ENCODE peak calls at places on chromosomes 4 and X, in seven cellular contexts. G is NB4, V is A549, Q is choroid plexus epithelial cell, D is MM.1S, O is Karpas-422, K is HL-60. M is an unnamed sample.

GRCh38 chr4:81600511-81601269 is 129.0 kb upstream of the RASGEF1B start:
- DNase-seq in O (no peak), V (no peak), Q (no peak), K (no peak), D (no peak), G (no peak), M (no peak)

GRCh38 chr4:155666701-155667537 is at the start of gene GUCY1A1:
- DNase-seq in D (peak), G (no peak), K (no peak), V (no peak), O (no peak), Q (peak), M (no peak)

GRCh38 chr4:12933760-12934221 is 550.3 kb downstream of the RAB28 start:
- DNase-seq in O (no peak), V (no peak), G (no peak), K (no peak), D (no peak), Q (no peak), M (no peak)

GRCh38 chr4:176824645-176825366 is 32.1 kb upstream of the VEGFC start:
- DNase-seq in G (no peak), K (no peak), Q (no peak), V (no peak), O (no peak), D (no peak), M (no peak)

GRCh38 chr4:7199771-7200441 is 7.6 kb downstream of the SORCS2 start:
- DNase-seq in D (no peak), O (no peak), Q (no peak), K (no peak), G (no peak), V (no peak), M (no peak)

GRCh38 chrX:149493567-149494562 is 11.2 kb downstream of the IDS start:
- DNase-seq in Q (no peak), G (peak), K (no peak), V (no peak), D (no peak), O (no peak), M (no peak)

GRCh38 chrX:20455001-20455400 is 188.3 kb upstream of the RPS6KA3 start:
- DNase-seq in D (no peak), Q (peak), G (no peak), O (no peak), K (no peak), V (no peak), M (no peak)

GRCh38 chr4:98510757-98511517 is 147.5 kb downstream of the TSPAN5 start:
- DNase-seq in Q (peak), K (peak), O (no peak), D (peak), V (no peak), G (peak), M (no peak)

GRCh38 chr4:137823007-137823406 is 290.7 kb upstream of the PCDH18 start:
- DNase-seq in Q (no peak), O (no peak), K (no peak), G (no peak), D (no peak), V (no peak), M (no peak)

GRCh38 chr4:148215202-148215601 is 227.0 kb downstream of the NR3C2 start:
- DNase-seq in D (no peak), Q (no peak), V (no peak), O (no peak), K (no peak), G (no peak), M (no peak)

GRCh38 chrX:151714367-151714766 is 1.5 kb upstream of the FATE1 start:
- DNase-seq in O (no peak), K (no peak), V (no peak), Q (no peak), G (no peak), D (no peak), M (no peak)

GRCh38 chr4:107825072-107825789 is 499 bp downstream of the SGMS2 start:
- DNase-seq in K (peak), Q (peak), D (no peak), O (no peak), G (no peak), V (peak), M (no peak)

GRCh38 chr4:78136109-78137081 is 79.3 kb downstream of the FRAS1 start:
- DNase-seq in G (no peak), D (no peak), K (no peak), O (no peak), V (no peak), Q (no peak), M (no peak)

GRCh38 chrX:9163153-9163790 is 129.3 kb upstream of the FAM9B start:
- DNase-seq in G (no peak), V (no peak), D (no peak), Q (peak), K (no peak), O (no peak), M (no peak)

GRCh38 chrX:40097101-40097491 is 662 bp downstream of the BCOR start:
- DNase-seq in K (no peak), Q (no peak), O (peak), V (peak), G (peak), D (no peak), M (no peak)

GRCh38 chr4:20840648-20841190 is 140.5 kb downstream of the PACRGL start:
- DNase-seq in O (no peak), D (no peak), Q (peak), K (no peak), G (no peak), V (no peak), M (no peak)

GRCh38 chrX:131778269-131779218 is 234.7 kb downstream of the OR13H1 start:
- DNase-seq in D (peak), G (no peak), Q (no peak), O (peak), V (peak), K (peak), M (no peak)

GRCh38 chr4:175453456-175453855 is 358.6 kb downstream of the GPM6A start:
- DNase-seq in O (no peak), V (no peak), K (no peak), D (no peak), G (no peak), Q (peak), M (no peak)

GRCh38 chrX:112819013-112819635 is 21.5 kb downstream of the AMOT start:
- DNase-seq in V (no peak), D (no peak), G (no peak), K (no peak), Q (peak), O (no peak), M (peak)

GRCh38 chr4:11543710-11544109 is 115.0 kb upstream of the HS3ST1 start:
- DNase-seq in D (no peak), V (no peak), Q (peak), K (no peak), G (peak), O (no peak), M (peak)

GRCh38 chr4:103934178-103934789 is 214.5 kb upstream of the TACR3 start:
- DNase-seq in K (peak), V (no peak), Q (peak), D (peak), G (peak), O (peak), M (no peak)

DNA sequence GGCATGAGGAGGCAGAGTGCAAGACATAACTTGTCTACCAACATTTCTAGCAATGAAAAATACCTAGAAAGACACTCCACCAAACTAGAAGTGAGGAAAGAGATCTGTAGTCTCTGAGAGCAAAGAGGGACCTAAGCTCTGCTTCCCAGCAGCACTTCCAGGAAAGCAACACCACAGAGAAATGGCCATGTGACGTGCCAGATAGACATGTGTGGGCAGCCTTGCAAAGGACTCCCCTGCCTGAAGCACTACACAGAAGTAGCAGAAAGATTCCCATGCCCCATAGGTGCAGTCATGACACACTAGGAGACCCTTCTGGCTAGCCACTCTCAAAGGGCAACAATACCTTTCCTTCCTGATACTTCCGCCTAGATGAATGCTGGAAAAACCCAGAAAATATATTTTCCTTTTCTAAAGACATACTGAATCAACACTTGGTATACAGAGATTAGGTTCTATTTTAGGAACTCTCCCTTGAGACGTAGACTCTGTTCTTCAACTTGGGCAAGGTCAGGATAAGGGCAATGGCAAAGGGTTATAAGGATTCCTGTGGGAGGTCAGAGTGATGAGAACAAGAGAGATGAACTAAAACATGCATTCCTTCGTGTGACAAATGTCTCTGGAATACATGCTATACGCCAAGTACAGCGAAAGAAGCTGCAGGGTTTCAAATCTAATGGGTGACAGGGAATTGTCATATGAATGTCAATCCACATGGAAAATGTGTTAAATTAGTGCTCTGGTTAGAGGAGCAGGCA is 187.5 kb upstream of the ETNPPL start:
- DNase-seq in D (no peak), O (no peak), G (no peak), K (no peak), V (no peak), Q (no peak), M (no peak)
- H3K4me3 ChIP-seq in D (no peak), O (no peak), G (no peak), K (no peak), V (no peak), Q (no peak), M (no peak)

GRCh38 chr4:100421356-100421978 is 96.4 kb downstream of the EMCN start:
- DNase-seq in V (peak), O (peak), G (peak), K (no peak), Q (peak), D (peak), M (no peak)
- H3K4me3 ChIP-seq in V (no peak), O (no peak), G (no peak), K (no peak), Q (peak), D (no peak), M (peak)

DNA sequence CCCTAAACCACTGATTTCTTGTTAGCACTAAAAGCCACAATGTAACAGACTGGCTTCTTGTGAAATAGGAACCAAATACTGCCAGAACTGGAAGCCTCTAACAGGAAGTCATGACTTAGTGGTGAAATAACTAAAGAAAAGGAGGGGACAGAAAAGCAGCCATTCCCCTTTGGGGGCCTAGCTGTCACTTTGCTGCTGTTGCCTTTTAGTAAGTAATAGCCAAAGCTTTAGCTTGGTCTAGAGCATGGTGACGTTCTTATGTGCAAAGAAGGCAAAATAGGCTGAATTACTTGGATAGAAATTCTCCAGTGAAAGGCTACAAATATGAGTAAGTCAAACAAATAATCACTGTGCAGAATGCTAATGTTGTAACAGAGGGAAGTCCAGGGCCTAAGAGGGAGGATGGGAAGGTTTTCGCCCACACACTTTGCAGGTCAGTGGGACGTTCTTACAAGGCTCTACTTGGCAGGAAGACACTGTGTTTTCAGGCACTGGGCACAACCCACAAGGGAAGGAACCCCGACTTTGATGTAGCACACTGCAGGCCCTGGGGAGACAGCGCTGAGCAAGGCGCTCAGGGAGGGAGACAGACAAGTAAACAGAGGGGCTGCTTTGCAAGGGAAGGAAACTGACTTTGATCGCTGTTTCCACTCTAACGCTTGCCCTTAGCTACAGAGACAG is 16.6 kb downstream of the GAB3 start:
- DNase-seq in K (peak), V (no peak), O (no peak), G (peak), D (no peak), Q (peak), M (no peak)
- H3K4me3 ChIP-seq in K (no peak), V (no peak), O (no peak), G (peak), D (no peak), Q (no peak), M (no peak)

GRCh38 chr4:100952590-100952989 is 394.7 kb downstream of the PPP3CA start:
- DNase-seq in Q (no peak), K (no peak), V (no peak), G (no peak), O (no peak), D (no peak), M (no peak)

GRCh38 chr4:100948911-100949310 is 398.4 kb downstream of the PPP3CA start:
- DNase-seq in G (no peak), V (no peak), D (no peak), O (no peak), K (no peak), Q (no peak), M (no peak)

GRCh38 chr4:100949350-100949935 is 397.9 kb downstream of the PPP3CA start:
- DNase-seq in K (no peak), D (no peak), O (no peak), G (no peak), Q (no peak), V (no peak), M (no peak)

GRCh38 chr4:100954048-100954447 is 393.3 kb downstream of the PPP3CA start:
- DNase-seq in K (no peak), V (no peak), O (no peak), G (no peak), Q (no peak), D (no peak), M (no peak)
- H3K4me3 ChIP-seq in K (no peak), V (no peak), O (no peak), G (no peak), Q (no peak), D (no peak), M (no peak)

GRCh38 chr4:76211769-76212168 is 1.9 kb downstream of the SCARB2 start:
- DNase-seq in K (no peak), G (no peak), V (no peak), D (no peak), Q (no peak), O (no peak), M (no peak)
- H3K4me3 ChIP-seq in K (no peak), G (no peak), V (no peak), D (peak), Q (peak), O (no peak), M (peak)

GRCh38 chrX:2680486-2681348 is 10.4 kb upstream of the CD99 start:
- DNase-seq in V (no peak), Q (no peak), O (no peak), G (no peak), D (no peak), K (no peak), M (no peak)

GRCh38 chrX:2676794-2677675 is 14.1 kb upstream of the CD99 start:
- DNase-seq in D (no peak), G (no peak), Q (no peak), V (no peak), K (no peak), O (no peak), M (peak)

GRCh38 chrX:2678583-2678982 is 12.5 kb upstream of the CD99 start:
- DNase-seq in D (no peak), V (no peak), Q (no peak), O (no peak), G (no peak), K (no peak), M (no peak)

GRCh38 chrX:2679534-2680485 is 11.3 kb upstream of the CD99 start:
- DNase-seq in K (no peak), D (no peak), O (no peak), G (no peak), V (no peak), Q (peak), M (no peak)

DNA sequence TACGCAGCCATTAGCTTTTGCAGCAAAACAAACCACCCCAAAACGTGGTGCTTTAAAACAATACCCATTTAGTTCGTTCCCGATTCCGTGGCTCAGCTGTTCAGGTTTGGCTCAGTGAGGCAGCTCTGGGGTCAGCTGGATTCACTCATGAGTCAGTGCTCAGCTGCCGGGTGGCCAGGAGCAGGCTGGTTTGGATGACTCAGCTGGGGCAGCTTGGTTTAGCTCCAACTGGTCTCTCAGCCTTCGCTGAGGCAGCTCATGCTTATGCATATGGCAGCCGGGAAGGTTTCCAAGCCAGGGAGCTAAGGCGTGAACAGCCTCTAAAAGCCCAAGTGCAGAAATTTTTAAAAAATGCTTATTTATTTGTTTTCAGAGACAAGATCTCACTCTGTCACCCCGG is 13.3 kb upstream of the CD99 start:
- DNase-seq in G (peak), D (no peak), K (no peak), Q (peak), V (peak), O (no peak), M (peak)
- H3K4me3 ChIP-seq in G (no peak), D (no peak), K (no peak), Q (no peak), V (peak), O (no peak), M (no peak)

GRCh38 chr4:106618920-106619319 is 250.3 kb upstream of the GIMD1 start:
- DNase-seq in D (no peak), V (no peak), Q (peak), O (no peak), G (peak), K (no peak), M (no peak)

GRCh38 chr4:106615407-106615945 is 246.9 kb upstream of the GIMD1 start:
- DNase-seq in G (no peak), Q (peak), D (no peak), V (no peak), K (no peak), O (no peak), M (no peak)

GRCh38 chr4:106615961-106616360 is 247.4 kb upstream of the GIMD1 start:
- DNase-seq in K (no peak), V (no peak), D (no peak), O (no peak), G (no peak), Q (peak), M (no peak)

GRCh38 chr4:106609917-106610316 is 241.3 kb upstream of the GIMD1 start:
- DNase-seq in D (no peak), K (no peak), Q (no peak), V (no peak), G (no peak), O (no peak), M (no peak)

DNA sequence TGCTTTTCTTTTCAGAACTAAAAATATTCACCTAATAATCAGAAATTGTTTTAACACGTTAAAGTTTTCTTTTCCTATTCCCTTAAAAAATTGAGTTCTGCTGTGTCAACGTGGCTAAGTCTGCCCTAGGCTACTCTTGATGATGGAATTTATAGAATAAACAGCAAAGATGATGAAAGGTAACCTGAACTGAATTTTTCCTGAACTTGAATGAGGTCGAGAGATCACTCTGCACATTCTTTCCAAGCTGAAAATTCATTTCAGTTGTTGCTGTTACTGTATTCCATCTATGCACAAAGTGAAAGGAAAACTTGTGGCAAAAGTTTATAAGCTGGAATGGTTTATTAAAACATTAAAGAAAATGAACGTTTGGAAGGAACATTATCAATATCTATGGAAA is 245.9 kb upstream of the GIMD1 start:
- DNase-seq in O (no peak), K (no peak), V (no peak), G (no peak), Q (peak), D (no peak), M (no peak)
- H3K4me3 ChIP-seq in O (no peak), K (no peak), V (no peak), G (no peak), Q (peak), D (no peak), M (no peak)

GRCh38 chr4:140049924-140050681 is 103.9 kb downstream of the MAML3 start:
- DNase-seq in G (peak), V (peak), K (no peak), O (peak), D (no peak), Q (peak), M (no peak)
- H3K4me3 ChIP-seq in G (no peak), V (peak), K (no peak), O (peak), D (no peak), Q (peak), M (no peak)

GRCh38 chr4:71293705-71294104 is 45.1 kb upstream of the SLC4A4 start:
- DNase-seq in V (no peak), K (no peak), D (no peak), O (no peak), Q (peak), G (no peak), M (no peak)

GRCh38 chr4:71292228-71292627 is 46.6 kb upstream of the SLC4A4 start:
- DNase-seq in O (no peak), G (no peak), D (no peak), V (no peak), K (no peak), Q (no peak), M (no peak)

GRCh38 chr4:71290481-71290880 is 48.3 kb upstream of the SLC4A4 start:
- DNase-seq in K (no peak), Q (no peak), G (no peak), V (no peak), D (no peak), O (no peak), M (no peak)

GRCh38 chr4:71296945-71297344 is 41.9 kb upstream of the SLC4A4 start:
- DNase-seq in G (no peak), K (no peak), O (no peak), Q (no peak), D (no peak), V (no peak), M (no peak)

DNA sequence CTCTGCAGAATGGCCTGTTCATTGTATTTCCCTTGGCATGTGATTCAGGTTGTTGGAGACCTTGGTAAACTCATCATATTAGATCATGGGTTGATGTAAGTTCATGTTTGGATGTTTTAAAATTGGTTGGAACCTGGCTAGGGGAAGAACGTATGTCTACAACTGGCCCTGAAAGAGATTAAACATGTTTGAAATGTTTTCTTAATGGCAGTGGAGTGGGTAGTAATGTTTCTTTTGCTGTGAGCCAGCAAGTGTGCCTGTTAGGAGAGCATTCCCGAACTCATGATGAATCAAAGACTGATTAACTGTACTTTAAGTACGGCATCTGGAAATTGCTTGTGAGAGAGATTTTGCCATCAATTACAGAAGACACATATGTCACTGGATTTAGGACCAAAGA is 44.5 kb upstream of the SLC4A4 start:
- DNase-seq in D (no peak), V (no peak), G (no peak), O (no peak), Q (no peak), K (no peak), M (no peak)
- H3K4me3 ChIP-seq in D (no peak), V (no peak), G (no peak), O (no peak), Q (no peak), K (no peak), M (no peak)